ENCODE peak calls at places on chromosome 18, in four cellular contexts. F is K562, P is HepG2, G is H1. Y is an unnamed sample.

GRCh38 chr18:37294951-37295350 is 270.6 kb downstream of the CELF4 start:
- DNase-seq in G (peak), P (peak), F (peak), Y (no peak)

GRCh38 chr18:59846814-59847490 is 52.8 kb upstream of the PMAIP1 start:
- DNase-seq in G (no peak), F (no peak), P (no peak), Y (peak)

GRCh38 chr18:23719634-23720201 is 30.5 kb downstream of the LAMA3 start:
- DNase-seq in F (peak), G (peak), P (peak), Y (no peak)

GRCh38 chr18:2939317-2939716 is 73.6 kb downstream of the LPIN2 start:
- DNase-seq in G (no peak), F (no peak), P (peak), Y (no peak)

GRCh38 chr18:39350916-39351315 is 1785.3 kb upstream of the CELF4 start:
- DNase-seq in G (no peak), F (no peak), P (no peak), Y (no peak)

GRCh38 chr18:71136487-71136886 is 847.6 kb downstream of the SOCS6 start:
- DNase-seq in F (no peak), G (no peak), P (no peak), Y (no peak)

GRCh38 chr18:44758821-44759624 is 78.3 kb downstream of the SETBP1 start:
- DNase-seq in P (no peak), G (no peak), F (no peak), Y (peak)

GRCh38 chr18:46481048-46481846 is 175.8 kb downstream of the LOXHD1 start:
- DNase-seq in F (peak), G (no peak), P (peak), Y (no peak)

GRCh38 chr18:7870855-7871254 is 303.7 kb downstream of the PTPRM start:
- DNase-seq in G (no peak), P (no peak), F (no peak), Y (no peak)

GRCh38 chr18:58578835-58579560 is 49.9 kb downstream of the ALPK2 start:
- DNase-seq in P (peak), G (no peak), F (no peak), Y (no peak)

GRCh38 chr18:46332956-46333355 is 228.8 kb downstream of the HAUS1 start:
- DNase-seq in P (no peak), F (no peak), G (no peak), Y (no peak)

GRCh38 chr18:43534511-43534910 is 257.2 kb upstream of the SYT4 start:
- DNase-seq in F (no peak), P (no peak), G (no peak), Y (no peak)

GRCh38 chr18:45844938-45845337 is 19.5 kb downstream of the SIGLEC15 start:
- DNase-seq in P (no peak), G (no peak), F (no peak), Y (no peak)

GRCh38 chr18:75811156-75811555 is 383.7 kb upstream of the SMIM21 start:
- DNase-seq in F (no peak), G (no peak), P (no peak), Y (no peak)

DNA sequence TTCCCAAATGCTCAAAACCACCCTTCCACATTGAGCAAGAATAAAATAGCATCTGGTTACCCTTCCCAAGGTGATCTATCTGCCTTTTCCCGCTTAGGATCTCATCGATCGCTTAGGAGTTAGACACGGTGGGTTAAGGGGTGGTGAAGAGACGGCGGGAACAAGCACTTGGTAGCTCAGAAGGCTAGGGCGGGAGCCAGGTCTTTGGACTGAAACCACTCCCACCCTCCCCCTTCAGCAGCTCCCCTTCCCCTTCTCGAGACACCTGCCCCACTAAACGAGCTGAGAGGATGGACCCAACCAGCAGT is 513 bp downstream of the THOC1 start:
- DNase-seq in F (no peak), G (no peak), P (no peak), Y (no peak)
- TF ChIP-seq ATF2 in F (no peak), G (no peak), P (no peak), Y (no peak)

DNA sequence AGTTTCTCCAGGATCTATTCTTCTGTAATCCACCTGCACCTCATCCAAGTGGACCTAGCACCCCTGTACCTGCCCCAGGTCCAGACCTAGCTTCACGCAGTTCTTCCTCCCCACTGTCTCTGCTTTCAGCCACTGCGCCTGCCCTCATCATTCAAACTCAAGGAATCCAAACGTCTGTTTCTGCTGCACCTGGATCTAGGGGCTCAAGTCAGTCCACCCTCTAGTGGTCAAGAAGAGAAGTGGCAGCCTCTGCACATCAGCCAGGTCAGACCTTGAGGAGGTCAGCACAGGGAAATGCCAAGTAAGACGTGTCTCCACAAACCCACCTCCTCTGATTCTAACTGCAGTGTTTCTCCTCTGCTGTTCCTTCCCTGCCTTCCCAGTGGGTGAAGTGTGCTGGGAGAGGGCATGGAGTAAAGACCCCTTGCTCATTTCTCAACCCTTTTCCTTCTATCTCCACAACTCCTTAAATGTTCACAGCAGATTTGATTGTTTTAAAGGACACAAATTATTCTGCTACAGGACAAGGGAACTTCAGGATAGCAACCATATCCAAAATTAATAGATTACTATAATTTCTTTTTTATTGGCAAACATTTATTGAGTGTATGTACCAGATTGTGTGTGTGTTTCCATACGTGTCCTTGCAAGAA is 8.7 kb upstream of the RNF152 start:
- DNase-seq in P (peak), G (no peak), F (peak), Y (peak)
- TF ChIP-seq HDAC2 in P (no peak), G (no peak), F (no peak), Y (no peak)

GRCh38 chr18:73060666-73061270 is 193.0 kb upstream of the NETO1 start:
- DNase-seq in P (no peak), F (no peak), G (no peak), Y (no peak)
- H3K27ac ChIP-seq in P (no peak), F (no peak), G (no peak), Y (no peak)

GRCh38 chr18:22434973-22435608 is 17.4 kb upstream of the CTAGE1 start:
- DNase-seq in G (no peak), P (no peak), F (peak), Y (no peak)
- TF ChIP-seq ATF2 in G (no peak), P (no peak), F (no peak), Y (no peak)

GRCh38 chr18:13809025-13809384 is 14.9 kb upstream of the MC5R start:
- DNase-seq in P (no peak), F (no peak), G (no peak), Y (no peak)
- TF ChIP-seq HDAC2 in P (no peak), F (no peak), G (no peak), Y (no peak)

GRCh38 chr18:31278609-31279071 is 39.3 kb upstream of the DSG1 start:
- DNase-seq in G (no peak), F (peak), P (peak), Y (no peak)
- H3K27ac ChIP-seq in G (no peak), F (no peak), P (peak), Y (no peak)

GRCh38 chr18:21458788-21459187 is 141.7 kb downstream of the ESCO1 start:
- DNase-seq in P (no peak), F (no peak), G (no peak), Y (no peak)
- TF ChIP-seq ATF2 in P (no peak), F (no peak), G (no peak), Y (no peak)

DNA sequence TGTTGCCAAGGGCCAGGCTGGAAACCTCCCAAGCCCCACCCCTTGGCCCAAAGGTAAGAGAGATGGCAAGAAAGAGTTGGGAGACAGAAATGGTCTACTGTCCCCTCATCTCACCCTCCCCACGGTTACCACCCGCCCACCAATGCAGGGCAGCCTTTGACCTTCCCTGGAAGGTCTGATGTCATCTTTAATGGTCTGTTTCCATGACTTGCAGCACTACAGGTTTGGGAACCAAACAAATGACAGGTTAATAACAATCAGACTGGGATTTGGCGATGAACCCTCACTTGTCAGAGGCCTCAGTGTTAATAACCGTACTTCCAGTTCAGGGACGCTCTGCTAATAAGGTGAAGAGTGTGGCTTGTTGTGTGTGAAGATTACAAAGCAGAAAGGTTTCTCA is 70.4 kb downstream of the MRO start:
- DNase-seq in P (no peak), G (no peak), F (no peak), Y (no peak)
- TF ChIP-seq HDAC2 in P (no peak), G (no peak), F (no peak), Y (no peak)

DNA sequence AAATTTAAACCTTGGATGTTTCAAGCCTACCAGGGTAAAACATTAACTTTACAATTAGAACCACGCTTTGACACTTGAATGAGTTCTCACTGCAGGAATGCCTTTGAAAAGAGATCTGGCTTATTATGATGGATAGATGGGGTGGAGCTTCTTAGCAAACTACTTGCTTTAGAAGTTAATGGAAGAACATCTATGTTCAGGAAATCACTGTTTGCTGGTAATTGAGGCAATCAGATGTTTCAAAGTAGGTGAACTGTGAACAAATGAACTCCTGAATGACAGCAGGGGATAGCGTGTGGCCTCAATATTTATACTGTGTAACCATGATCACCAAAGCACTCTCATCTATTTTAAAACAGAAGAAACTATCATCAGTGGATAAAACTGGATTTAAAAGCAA is 383.6 kb downstream of the PIK3C3 start:
- DNase-seq in P (peak), F (no peak), G (no peak), Y (no peak)
- H3K27ac ChIP-seq in P (peak), F (no peak), G (no peak), Y (no peak)

GRCh38 chr18:79903787-79904356 is 47.6 kb downstream of the SLC66A2 start:
- DNase-seq in G (no peak), P (no peak), F (no peak), Y (no peak)

GRCh38 chr18:79905389-79905911 is 46.0 kb downstream of the SLC66A2 start:
- DNase-seq in G (no peak), P (no peak), F (no peak), Y (no peak)

GRCh38 chr18:79903071-79903635 is 48.3 kb downstream of the SLC66A2 start:
- DNase-seq in G (no peak), P (no peak), F (no peak), Y (no peak)

GRCh38 chr18:79905993-79906392 is 45.5 kb downstream of the SLC66A2 start:
- DNase-seq in F (no peak), G (no peak), P (no peak), Y (no peak)

GRCh38 chr18:79904357-79905147 is 46.9 kb downstream of the SLC66A2 start:
- DNase-seq in P (no peak), F (no peak), G (no peak), Y (no peak)
- TF ChIP-seq ATF2 in P (no peak), F (no peak), G (no peak), Y (no peak)